ENCODE peak calls at places on chromosome 20, in seven cellular contexts. S, K, B, H, P, F and E are unnamed samples.

GRCh38 chr20:407097-407952 is 774 bp upstream of the RBCK1 start:
- DNase-seq in S (peak; percentile 80), K (peak; percentile 89), B (peak; percentile 81), H (peak; percentile 80), P (peak; percentile 90), F (peak; percentile 90), E (peak; percentile 88)

GRCh38 chr20:11140359-11140758 is 466.6 kb upstream of the JAG1 start:
- DNase-seq in S (peak; percentile 72), K (no peak), B (no peak), H (no peak), P (no peak), F (no peak), E (no peak)

GRCh38 chr20:19712737-19713260 is 45.3 kb upstream of the RIN2 start:
- DNase-seq in S (peak; percentile 82), K (no peak), B (no peak), H (no peak), P (no peak), F (no peak), E (no peak)

GRCh38 chr20:49345538-49345937 is 67.7 kb upstream of the ZNFX1 start:
- DNase-seq in S (peak; percentile 18), K (no peak), B (no peak), H (no peak), P (no peak), F (peak; percentile 86), E (no peak)

GRCh38 chr20:3404402-3404801 is 3.1 kb downstream of the DNAAF9 start:
- DNase-seq in S (peak; percentile 8), K (no peak), B (no peak), H (no peak), P (no peak), F (no peak), E (no peak)

GRCh38 chr20:63873477-63873971 is 8.5 kb downstream of the TPD52L2 start:
- DNase-seq in S (peak; percentile 67), K (no peak), B (peak; percentile 69), H (no peak), P (no peak), F (peak; percentile 77), E (no peak)

GRCh38 chr20:14401479-14402138 is 64.2 kb upstream of the FLRT3 start:
- DNase-seq in S (peak; percentile 9), K (no peak), B (no peak), H (no peak), P (no peak), F (no peak), E (no peak)

GRCh38 chr20:12219798-12220197 is 302.1 kb downstream of the BTBD3 start:
- DNase-seq in S (no peak), K (no peak), B (no peak), H (no peak), P (no peak), F (no peak), E (no peak)

GRCh38 chr20:4573564-4574355 is 147.9 kb upstream of the PRND start:
- DNase-seq in S (peak; percentile 98), K (no peak), B (no peak), H (no peak), P (no peak), F (no peak), E (no peak)

GRCh38 chr20:31987744-31988143 is 19.8 kb downstream of the XKR7 start:
- DNase-seq in S (no peak), K (no peak), B (no peak), H (no peak), P (peak; percentile 46), F (no peak), E (no peak)

GRCh38 chr20:42179768-42180167 is 561.6 kb upstream of the CHD6 start:
- DNase-seq in S (no peak), K (no peak), B (no peak), H (no peak), P (peak; percentile 59), F (no peak), E (no peak)

GRCh38 chr20:1274485-1275313 is 8.6 kb downstream of the SNPH start:
- DNase-seq in S (no peak), K (no peak), B (no peak), H (no peak), P (peak; percentile 4), F (no peak), E (no peak)

GRCh38 chr20:54665812-54666211 is 190.4 kb downstream of the DOK5 start:
- DNase-seq in S (no peak), K (no peak), B (no peak), H (no peak), P (no peak), F (no peak), E (no peak)

GRCh38 chr20:54669054-54669390 is 193.6 kb downstream of the DOK5 start:
- DNase-seq in S (no peak), K (no peak), B (no peak), H (no peak), P (no peak), F (no peak), E (no peak)

GRCh38 chr20:54668271-54669053 is 193.1 kb downstream of the DOK5 start:
- DNase-seq in S (peak; percentile 12), K (peak; percentile 51), B (no peak), H (peak; percentile 29), P (peak; percentile 62), F (no peak), E (no peak)
- TF ChIP-seq CTCF in S (peak; percentile 70), K (peak; percentile 13), B (peak; percentile 75), H (peak; percentile 46), P (peak; percentile 59), F (peak; percentile 65), E (peak; percentile 30)

DNA sequence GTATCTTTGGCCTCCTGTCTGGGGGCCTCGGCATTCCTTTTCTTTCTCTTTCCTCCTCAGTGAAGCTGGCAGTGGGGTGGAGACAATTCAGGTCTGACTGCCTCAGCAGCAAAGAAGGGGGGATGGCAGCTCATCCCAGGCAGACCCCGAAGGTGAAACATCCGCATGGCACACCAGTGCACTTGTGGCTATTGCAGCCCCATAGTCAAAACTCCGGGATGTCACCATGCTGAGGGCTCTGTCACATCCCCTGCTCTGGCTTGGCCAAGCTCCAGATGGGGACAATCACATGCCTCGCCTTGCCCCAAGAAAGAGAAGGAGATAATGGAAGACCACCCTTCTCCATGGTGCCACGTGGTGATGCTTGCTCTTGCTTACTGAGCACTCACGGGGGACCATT is 60.2 kb downstream of the RBM38 start:
- DNase-seq in S (no peak), K (no peak), B (no peak), H (no peak), P (no peak), F (no peak), E (no peak)
- H3K27ac ChIP-seq in S (no peak overlapping the region), K (peak overlapping the region; percentile 50), B (peak overlapping the region; percentile 48), H (no peak overlapping the region), P (no peak overlapping the region), F (no peak overlapping the region), E (no peak overlapping the region)

GRCh38 chr20:35172434-35172806 is 548 bp downstream of the PROCR start:
- DNase-seq in S (no peak), K (no peak), B (no peak), H (no peak), P (no peak), F (no peak), E (no peak)
- H3K4me3 ChIP-seq in S (peak overlapping the region; percentile 62), K (peak overlapping the region; percentile 18), B (peak overlapping the region; percentile 45), H (no peak overlapping the region), P (no peak overlapping the region), F (peak overlapping the region; percentile 44), E (peak overlapping the region; percentile 58)

DNA sequence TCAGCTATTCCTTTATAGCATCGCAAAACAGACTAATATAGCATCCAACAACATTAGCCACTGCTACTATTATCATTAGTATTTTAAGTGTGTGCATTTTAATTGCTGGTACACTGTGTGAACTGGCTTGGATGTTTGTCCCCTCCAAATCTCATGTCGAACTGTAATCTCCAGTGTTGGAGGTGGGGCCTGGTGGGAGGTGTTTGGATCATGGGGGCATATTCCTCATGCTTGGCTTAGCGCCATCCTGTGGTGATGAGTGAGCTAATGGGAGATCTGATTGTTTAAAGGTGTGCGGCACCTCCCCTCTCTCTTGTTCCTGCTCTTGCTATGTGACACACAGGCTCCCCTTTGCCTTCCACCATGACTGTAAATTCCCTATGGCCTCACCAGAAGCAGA is 12.4 kb upstream of the OSER1 start:
- DNase-seq in S (no peak), K (no peak), B (peak; percentile 56), H (no peak), P (no peak), F (no peak), E (no peak)
- TF ChIP-seq CTCF in S (no peak), K (no peak), B (no peak), H (no peak), P (no peak), F (no peak), E (no peak)

GRCh38 chr20:22623211-22623610 is 38.8 kb upstream of the FOXA2 start:
- DNase-seq in S (no peak), K (no peak), B (no peak), H (no peak), P (no peak), F (no peak), E (no peak)
- H3K27ac ChIP-seq in S (no peak overlapping the region), K (no peak overlapping the region), B (no peak overlapping the region), H (no peak overlapping the region), P (no peak overlapping the region), F (no peak overlapping the region), E (no peak overlapping the region)

GRCh38 chr20:52031574-52032303 is 159.8 kb downstream of the ZFP64 start:
- DNase-seq in S (peak; percentile 62), K (peak; percentile 54), B (no peak), H (no peak), P (peak; percentile 68), F (no peak), E (no peak)
- H3K4me3 ChIP-seq in S (no peak overlapping the region), K (no peak overlapping the region), B (no peak overlapping the region), H (no peak overlapping the region), P (no peak overlapping the region), F (no peak overlapping the region), E (peak overlapping the region; percentile 21)

GRCh38 chr20:44733341-44734069 is 12.2 kb upstream of the KCNK15 start:
- DNase-seq in S (peak; percentile 76), K (peak; percentile 79), B (peak; percentile 77), H (peak; percentile 41), P (peak; percentile 85), F (peak; percentile 82), E (peak; percentile 87)
- TF ChIP-seq CTCF in S (peak; percentile 92), K (peak; percentile 46), B (peak; percentile 97), H (peak; percentile 63), P (peak; percentile 79), F (peak; percentile 88), E (peak; percentile 92)